ENCODE peak calls at places on chromosomes 5 and 9, in five cellular contexts. Y is HS-27A; A is stimulated activated CD8-positive, alpha-beta memory T cell treated with anti-CD3 and anti-CD28 coated beads, Interleukin-15, amount 100 ng/mL, for 24 hours; K is SK-MEL-5; W is uterus. L is an unnamed sample.

GRCh38 chr5:54883374-54884194 is 101.8 kb downstream of the ESM1 start:
- DNase-seq in A (no peak), Y (no peak), W (peak; percentile 50), K (no peak), L (no peak)

GRCh38 chr5:17258429-17258828 is 41.0 kb downstream of the BASP1 start:
- DNase-seq in K (no peak), Y (peak; percentile 52), A (no peak), W (no peak), L (no peak)

GRCh38 chr5:137565450-137565849 is 66.3 kb upstream of the SPOCK1 start:
- DNase-seq in W (no peak), K (no peak), A (no peak), Y (peak; percentile 49), L (peak; percentile 35)

GRCh38 chr9:93677641-93678136 is 101.3 kb downstream of the PHF2 start:
- DNase-seq in Y (no peak), A (no peak), K (no peak), W (no peak), L (no peak)

GRCh38 chr5:10902145-10902544 is 141.1 kb upstream of the DAP start:
- DNase-seq in K (no peak), W (no peak), A (no peak), Y (no peak), L (no peak)

GRCh38 chr5:102627311-102627710 is 127.8 kb upstream of the PAM start:
- DNase-seq in A (no peak), Y (no peak), W (no peak), K (no peak), L (no peak)

GRCh38 chr5:53109041-53109435 is 519 bp downstream of the MOCS2 start:
- DNase-seq in K (peak; percentile 25), W (no peak), A (no peak), Y (no peak), L (no peak)

GRCh38 chr5:79011219-79011836 is 26.2 kb upstream of the ARSB start:
- DNase-seq in W (no peak), Y (no peak), A (no peak), K (peak; percentile 33), L (no peak)

GRCh38 chr9:72650206-72650605 is 128.8 kb downstream of the TMC1 start:
- DNase-seq in A (no peak), K (no peak), W (no peak), Y (no peak), L (no peak)

GRCh38 chr5:91125916-91126315 is 257.2 kb downstream of the ARRDC3 start:
- DNase-seq in Y (no peak), A (no peak), W (no peak), K (no peak), L (no peak)

GRCh38 chr9:84456526-84456925 is 116.0 kb upstream of the SLC28A3 start:
- DNase-seq in K (no peak), W (no peak), Y (no peak), A (no peak), L (no peak)

GRCh38 chr9:127531676-127532075 is 80.4 kb downstream of the LRSAM1 start:
- DNase-seq in K (no peak), A (no peak), W (no peak), Y (no peak), L (no peak)

GRCh38 chr9:118606669-118607068 is 762.6 kb downstream of the BRINP1 start:
- DNase-seq in Y (no peak), A (no peak), W (no peak), K (no peak), L (no peak)

GRCh38 chr5:56148453-56148971 is 84.6 kb downstream of the ANKRD55 start:
- DNase-seq in K (no peak), W (no peak), Y (no peak), A (no peak), L (no peak)

GRCh38 chr5:100448250-100448649 is 86.9 kb upstream of the FAM174A start:
- DNase-seq in K (no peak), A (no peak), W (no peak), Y (no peak), L (no peak)

GRCh38 chr5:33981408-33982171 is 2.9 kb downstream of the SLC45A2 start:
- DNase-seq in A (no peak), K (peak; percentile 99), Y (peak; percentile 38), W (no peak), L (no peak)

GRCh38 chr5:122458278-122458872 is 146.3 kb downstream of the SNCAIP start:
- DNase-seq in Y (no peak), W (no peak), K (peak; percentile 52), A (no peak), L (no peak)

GRCh38 chr9:94801685-94802084 is 75.2 kb downstream of the AOPEP start:
- DNase-seq in Y (no peak), A (no peak), K (no peak), W (no peak), L (no peak)

GRCh38 chr5:8944005-8944404 is 601.9 kb downstream of the SEMA5A start:
- DNase-seq in K (no peak), Y (no peak), A (no peak), W (no peak), L (no peak)

GRCh38 chr5:153714732-153715287 is 224.3 kb downstream of the GRIA1 start:
- DNase-seq in A (no peak), W (no peak), K (no peak), Y (no peak), L (no peak)

GRCh38 chr5:33649801-33650482 is 209.2 kb downstream of the TARS1 start:
- DNase-seq in K (peak; percentile 61), W (no peak), A (no peak), Y (no peak), L (peak; percentile 18)

GRCh38 chr5:141989720-141990119 is 20.8 kb downstream of the RNF14 start:
- DNase-seq in W (no peak), A (no peak), K (no peak), Y (no peak), L (no peak)

GRCh38 chr9:128007566-128008138 is 26.9 kb upstream of the EEIG1 start:
- DNase-seq in K (peak; percentile 51), A (peak; percentile 60), W (peak; percentile 56), Y (no peak), L (no peak)

GRCh38 chr9:77464591-77465125 is 183.5 kb downstream of the GNA14 start:
- DNase-seq in A (no peak), K (no peak), W (no peak), Y (no peak), L (no peak)

GRCh38 chr5:173399846-173400245 is 71.6 kb upstream of the STC2 start:
- DNase-seq in K (no peak), A (no peak), Y (no peak), W (no peak), L (no peak)

GRCh38 chr5:173477320-173478055 is 139.0 kb downstream of the BOD1 start:
- DNase-seq in K (no peak), A (no peak), Y (no peak), W (no peak), L (peak; percentile 26)

GRCh38 chr5:26482817-26483375 is 555.5 kb downstream of the CDH9 start:
- DNase-seq in K (peak; percentile 92), Y (no peak), W (no peak), A (no peak), L (no peak)

GRCh38 chr5:181181650-181182565 is 23.1 kb downstream of the TRIM7 start:
- DNase-seq in A (no peak), Y (no peak), K (peak; percentile 82), W (peak; percentile 51), L (no peak)